ENCODE peak calls at places on chromosomes 13 and 19, in nine cellular contexts. One of them, this sample, is unnamed.

GRCh38 chr13:39684531-39685137 is 29.2 kb downstream of the COG6 start:
- DNase-seq in mammary epithelial cell: peak; percentile 16
- DNase-seq in pancreas: no peak
- DNase-seq in heart right ventricle: no peak
- DNase-seq in stimulated activated CD8-positive, alpha-beta memory T cell treated with anti-CD3 and anti-CD28 coated beads, Interleukin-7, amount 100 ng/mL, for 48 hours: no peak
- DNase-seq in fibroblast of the conjunctiva: peak; percentile 40
- DNase-seq in CD4-positive, alpha-beta memory T cell: peak; percentile 26
- DNase-seq in activated CD8-positive, alpha-beta T cell treated with anti-CD3 and anti-CD28 coated beads for 36 hours: no peak
- DNase-seq in psoas muscle: no peak
- DNase-seq in this sample: no peak

GRCh38 chr13:52463526-52463925 is 8.2 kb downstream of the CKAP2 start:
- DNase-seq in fibroblast of the conjunctiva: no peak
- DNase-seq in heart right ventricle: no peak
- DNase-seq in CD4-positive, alpha-beta memory T cell: no peak
- DNase-seq in psoas muscle: no peak
- DNase-seq in activated CD8-positive, alpha-beta T cell treated with anti-CD3 and anti-CD28 coated beads for 36 hours: no peak
- DNase-seq in stimulated activated CD8-positive, alpha-beta memory T cell treated with anti-CD3 and anti-CD28 coated beads, Interleukin-7, amount 100 ng/mL, for 48 hours: no peak
- DNase-seq in pancreas: no peak
- DNase-seq in mammary epithelial cell: no peak
- DNase-seq in this sample: no peak

GRCh38 chr13:71602327-71602726 is 264.7 kb downstream of the DACH1 start:
- DNase-seq in stimulated activated CD8-positive, alpha-beta memory T cell treated with anti-CD3 and anti-CD28 coated beads, Interleukin-7, amount 100 ng/mL, for 48 hours: no peak
- DNase-seq in mammary epithelial cell: no peak
- DNase-seq in pancreas: no peak
- DNase-seq in CD4-positive, alpha-beta memory T cell: no peak
- DNase-seq in fibroblast of the conjunctiva: no peak
- DNase-seq in heart right ventricle: no peak
- DNase-seq in activated CD8-positive, alpha-beta T cell treated with anti-CD3 and anti-CD28 coated beads for 36 hours: no peak
- DNase-seq in psoas muscle: no peak
- DNase-seq in this sample: no peak

GRCh38 chr19:18389736-18390074 is 3.7 kb downstream of the GDF15 start:
- DNase-seq in stimulated activated CD8-positive, alpha-beta memory T cell treated with anti-CD3 and anti-CD28 coated beads, Interleukin-7, amount 100 ng/mL, for 48 hours: no peak
- DNase-seq in pancreas: no peak
- DNase-seq in activated CD8-positive, alpha-beta T cell treated with anti-CD3 and anti-CD28 coated beads for 36 hours: no peak
- DNase-seq in psoas muscle: no peak
- DNase-seq in fibroblast of the conjunctiva: no peak
- DNase-seq in CD4-positive, alpha-beta memory T cell: no peak
- DNase-seq in mammary epithelial cell: no peak
- DNase-seq in heart right ventricle: no peak
- DNase-seq in this sample: no peak

GRCh38 chr13:97521726-97522125 is 87.8 kb downstream of the RAP2A start:
- DNase-seq in activated CD8-positive, alpha-beta T cell treated with anti-CD3 and anti-CD28 coated beads for 36 hours: no peak
- DNase-seq in psoas muscle: no peak
- DNase-seq in heart right ventricle: no peak
- DNase-seq in mammary epithelial cell: no peak
- DNase-seq in pancreas: no peak
- DNase-seq in stimulated activated CD8-positive, alpha-beta memory T cell treated with anti-CD3 and anti-CD28 coated beads, Interleukin-7, amount 100 ng/mL, for 48 hours: no peak
- DNase-seq in fibroblast of the conjunctiva: no peak
- DNase-seq in CD4-positive, alpha-beta memory T cell: no peak
- DNase-seq in this sample: no peak

GRCh38 chr19:41958367-41959055 is 610 bp downstream of the RABAC1 start:
- DNase-seq in psoas muscle: peak; percentile 80
- DNase-seq in fibroblast of the conjunctiva: peak; percentile 26
- DNase-seq in pancreas: peak; percentile 88
- DNase-seq in CD4-positive, alpha-beta memory T cell: peak; percentile 72
- DNase-seq in mammary epithelial cell: peak; percentile 73
- DNase-seq in activated CD8-positive, alpha-beta T cell treated with anti-CD3 and anti-CD28 coated beads for 36 hours: peak; percentile 91
- DNase-seq in stimulated activated CD8-positive, alpha-beta memory T cell treated with anti-CD3 and anti-CD28 coated beads, Interleukin-7, amount 100 ng/mL, for 48 hours: peak; percentile 55
- DNase-seq in heart right ventricle: peak; percentile 86
- DNase-seq in this sample: peak; percentile 86

GRCh38 chr19:45250832-45251451 is at the start of gene MARK4:
- DNase-seq in heart right ventricle: peak; percentile 64
- DNase-seq in mammary epithelial cell: peak; percentile 61
- DNase-seq in activated CD8-positive, alpha-beta T cell treated with anti-CD3 and anti-CD28 coated beads for 36 hours: peak; percentile 50
- DNase-seq in fibroblast of the conjunctiva: no peak
- DNase-seq in CD4-positive, alpha-beta memory T cell: peak; percentile 50
- DNase-seq in stimulated activated CD8-positive, alpha-beta memory T cell treated with anti-CD3 and anti-CD28 coated beads, Interleukin-7, amount 100 ng/mL, for 48 hours: peak; percentile 21
- DNase-seq in pancreas: peak; percentile 49
- DNase-seq in psoas muscle: peak; percentile 64
- DNase-seq in this sample: peak; percentile 75

GRCh38 chr19:39237200-39238184 is 7.3 kb downstream of the IFNL3 start:
- DNase-seq in heart right ventricle: no peak
- DNase-seq in stimulated activated CD8-positive, alpha-beta memory T cell treated with anti-CD3 and anti-CD28 coated beads, Interleukin-7, amount 100 ng/mL, for 48 hours: no peak
- DNase-seq in activated CD8-positive, alpha-beta T cell treated with anti-CD3 and anti-CD28 coated beads for 36 hours: peak; percentile 65
- DNase-seq in pancreas: peak; percentile 91
- DNase-seq in CD4-positive, alpha-beta memory T cell: no peak
- DNase-seq in psoas muscle: no peak
- DNase-seq in fibroblast of the conjunctiva: no peak
- DNase-seq in mammary epithelial cell: peak; percentile 15
- DNase-seq in this sample: no peak

GRCh38 chr19:371501-372160 is 27.0 kb upstream of the MIER2 start:
- DNase-seq in heart right ventricle: no peak
- DNase-seq in pancreas: no peak
- DNase-seq in mammary epithelial cell: no peak
- DNase-seq in CD4-positive, alpha-beta memory T cell: no peak
- DNase-seq in fibroblast of the conjunctiva: no peak
- DNase-seq in stimulated activated CD8-positive, alpha-beta memory T cell treated with anti-CD3 and anti-CD28 coated beads, Interleukin-7, amount 100 ng/mL, for 48 hours: no peak
- DNase-seq in psoas muscle: no peak
- DNase-seq in activated CD8-positive, alpha-beta T cell treated with anti-CD3 and anti-CD28 coated beads for 36 hours: no peak
- DNase-seq in this sample: no peak

GRCh38 chr19:51200071-51200470 is 24.8 kb upstream of the CD33 start:
- DNase-seq in pancreas: no peak
- DNase-seq in heart right ventricle: no peak
- DNase-seq in stimulated activated CD8-positive, alpha-beta memory T cell treated with anti-CD3 and anti-CD28 coated beads, Interleukin-7, amount 100 ng/mL, for 48 hours: no peak
- DNase-seq in activated CD8-positive, alpha-beta T cell treated with anti-CD3 and anti-CD28 coated beads for 36 hours: no peak
- DNase-seq in mammary epithelial cell: no peak
- DNase-seq in CD4-positive, alpha-beta memory T cell: no peak
- DNase-seq in psoas muscle: no peak
- DNase-seq in fibroblast of the conjunctiva: no peak
- DNase-seq in this sample: no peak

GRCh38 chr19:15631817-15632216 is 8.9 kb upstream of the CYP4F3 start:
- DNase-seq in pancreas: no peak
- DNase-seq in psoas muscle: no peak
- DNase-seq in stimulated activated CD8-positive, alpha-beta memory T cell treated with anti-CD3 and anti-CD28 coated beads, Interleukin-7, amount 100 ng/mL, for 48 hours: no peak
- DNase-seq in heart right ventricle: no peak
- DNase-seq in activated CD8-positive, alpha-beta T cell treated with anti-CD3 and anti-CD28 coated beads for 36 hours: peak; percentile 9
- DNase-seq in fibroblast of the conjunctiva: no peak
- DNase-seq in mammary epithelial cell: no peak
- DNase-seq in CD4-positive, alpha-beta memory T cell: peak; percentile 11
- DNase-seq in this sample: no peak

GRCh38 chr19:47421244-47421786 is 2.0 kb upstream of the MEIS3 start:
- DNase-seq in psoas muscle: no peak
- DNase-seq in fibroblast of the conjunctiva: no peak
- DNase-seq in stimulated activated CD8-positive, alpha-beta memory T cell treated with anti-CD3 and anti-CD28 coated beads, Interleukin-7, amount 100 ng/mL, for 48 hours: no peak
- DNase-seq in heart right ventricle: no peak
- DNase-seq in mammary epithelial cell: no peak
- DNase-seq in activated CD8-positive, alpha-beta T cell treated with anti-CD3 and anti-CD28 coated beads for 36 hours: no peak
- DNase-seq in CD4-positive, alpha-beta memory T cell: no peak
- DNase-seq in pancreas: no peak
- DNase-seq in this sample: no peak

GRCh38 chr19:869245-870177 is 10.0 kb downstream of the CFD start:
- DNase-seq in stimulated activated CD8-positive, alpha-beta memory T cell treated with anti-CD3 and anti-CD28 coated beads, Interleukin-7, amount 100 ng/mL, for 48 hours: no peak
- DNase-seq in fibroblast of the conjunctiva: peak; percentile 91
- DNase-seq in CD4-positive, alpha-beta memory T cell: no peak
- DNase-seq in psoas muscle: peak; percentile 81
- DNase-seq in mammary epithelial cell: peak; percentile 51
- DNase-seq in heart right ventricle: peak; percentile 51
- DNase-seq in pancreas: no peak
- DNase-seq in activated CD8-positive, alpha-beta T cell treated with anti-CD3 and anti-CD28 coated beads for 36 hours: no peak
- DNase-seq in this sample: peak; percentile 87

GRCh38 chr19:3119782-3120380 is 16.0 kb upstream of the GNA15 start:
- DNase-seq in mammary epithelial cell: no peak
- DNase-seq in activated CD8-positive, alpha-beta T cell treated with anti-CD3 and anti-CD28 coated beads for 36 hours: no peak
- DNase-seq in heart right ventricle: no peak
- DNase-seq in psoas muscle: no peak
- DNase-seq in fibroblast of the conjunctiva: no peak
- DNase-seq in stimulated activated CD8-positive, alpha-beta memory T cell treated with anti-CD3 and anti-CD28 coated beads, Interleukin-7, amount 100 ng/mL, for 48 hours: no peak
- DNase-seq in pancreas: no peak
- DNase-seq in CD4-positive, alpha-beta memory T cell: no peak
- DNase-seq in this sample: no peak

GRCh38 chr19:10643166-10643967 is 10.8 kb upstream of the ILF3 start:
- DNase-seq in activated CD8-positive, alpha-beta T cell treated with anti-CD3 and anti-CD28 coated beads for 36 hours: peak; percentile 66
- DNase-seq in pancreas: no peak
- DNase-seq in stimulated activated CD8-positive, alpha-beta memory T cell treated with anti-CD3 and anti-CD28 coated beads, Interleukin-7, amount 100 ng/mL, for 48 hours: no peak
- DNase-seq in CD4-positive, alpha-beta memory T cell: no peak
- DNase-seq in mammary epithelial cell: no peak
- DNase-seq in heart right ventricle: no peak
- DNase-seq in psoas muscle: no peak
- DNase-seq in fibroblast of the conjunctiva: no peak
- DNase-seq in this sample: no peak

GRCh38 chr19:54594737-54595136 is 1.3 kb downstream of the LILRA1 start:
- DNase-seq in heart right ventricle: no peak
- DNase-seq in CD4-positive, alpha-beta memory T cell: no peak
- DNase-seq in mammary epithelial cell: no peak
- DNase-seq in activated CD8-positive, alpha-beta T cell treated with anti-CD3 and anti-CD28 coated beads for 36 hours: no peak
- DNase-seq in psoas muscle: no peak
- DNase-seq in pancreas: no peak
- DNase-seq in fibroblast of the conjunctiva: no peak
- DNase-seq in stimulated activated CD8-positive, alpha-beta memory T cell treated with anti-CD3 and anti-CD28 coated beads, Interleukin-7, amount 100 ng/mL, for 48 hours: no peak
- DNase-seq in this sample: no peak

GRCh38 chr19:10007811-10008211 is 2.5 kb downstream of the COL5A3 start:
- DNase-seq in activated CD8-positive, alpha-beta T cell treated with anti-CD3 and anti-CD28 coated beads for 36 hours: no peak
- DNase-seq in pancreas: no peak
- DNase-seq in CD4-positive, alpha-beta memory T cell: no peak
- DNase-seq in stimulated activated CD8-positive, alpha-beta memory T cell treated with anti-CD3 and anti-CD28 coated beads, Interleukin-7, amount 100 ng/mL, for 48 hours: no peak
- DNase-seq in mammary epithelial cell: no peak
- DNase-seq in heart right ventricle: peak; percentile 55
- DNase-seq in fibroblast of the conjunctiva: no peak
- DNase-seq in psoas muscle: peak; percentile 43
- DNase-seq in this sample: no peak

GRCh38 chr19:33388817-33389573 is 15.5 kb downstream of the CEBPG start:
- DNase-seq in activated CD8-positive, alpha-beta T cell treated with anti-CD3 and anti-CD28 coated beads for 36 hours: no peak
- DNase-seq in psoas muscle: peak; percentile 71
- DNase-seq in CD4-positive, alpha-beta memory T cell: no peak
- DNase-seq in heart right ventricle: peak; percentile 58
- DNase-seq in mammary epithelial cell: no peak
- DNase-seq in pancreas: peak; percentile 10
- DNase-seq in stimulated activated CD8-positive, alpha-beta memory T cell treated with anti-CD3 and anti-CD28 coated beads, Interleukin-7, amount 100 ng/mL, for 48 hours: no peak
- DNase-seq in fibroblast of the conjunctiva: no peak
- DNase-seq in this sample: no peak

GRCh38 chr13:99916366-99917103 is 55.0 kb downstream of the ZIC5 start:
- DNase-seq in CD4-positive, alpha-beta memory T cell: peak; percentile 49
- DNase-seq in psoas muscle: no peak
- DNase-seq in stimulated activated CD8-positive, alpha-beta memory T cell treated with anti-CD3 and anti-CD28 coated beads, Interleukin-7, amount 100 ng/mL, for 48 hours: no peak
- DNase-seq in heart right ventricle: no peak
- DNase-seq in pancreas: peak; percentile 49
- DNase-seq in activated CD8-positive, alpha-beta T cell treated with anti-CD3 and anti-CD28 coated beads for 36 hours: peak; percentile 16
- DNase-seq in mammary epithelial cell: peak; percentile 66
- DNase-seq in fibroblast of the conjunctiva: peak; percentile 63
- DNase-seq in this sample: no peak

GRCh38 chr19:46481187-46481586 is 9.8 kb upstream of the PNMA8A start:
- DNase-seq in fibroblast of the conjunctiva: no peak
- DNase-seq in activated CD8-positive, alpha-beta T cell treated with anti-CD3 and anti-CD28 coated beads for 36 hours: no peak
- DNase-seq in mammary epithelial cell: no peak
- DNase-seq in heart right ventricle: no peak
- DNase-seq in pancreas: no peak
- DNase-seq in CD4-positive, alpha-beta memory T cell: no peak
- DNase-seq in stimulated activated CD8-positive, alpha-beta memory T cell treated with anti-CD3 and anti-CD28 coated beads, Interleukin-7, amount 100 ng/mL, for 48 hours: no peak
- DNase-seq in psoas muscle: no peak
- DNase-seq in this sample: no peak

GRCh38 chr13:42970824-42971669 is 21.0 kb downstream of the EPSTI1 start:
- DNase-seq in activated CD8-positive, alpha-beta T cell treated with anti-CD3 and anti-CD28 coated beads for 36 hours: peak; percentile 73
- DNase-seq in heart right ventricle: no peak
- DNase-seq in CD4-positive, alpha-beta memory T cell: peak; percentile 50
- DNase-seq in mammary epithelial cell: peak; percentile 35
- DNase-seq in fibroblast of the conjunctiva: no peak
- DNase-seq in stimulated activated CD8-positive, alpha-beta memory T cell treated with anti-CD3 and anti-CD28 coated beads, Interleukin-7, amount 100 ng/mL, for 48 hours: no peak
- DNase-seq in pancreas: no peak
- DNase-seq in psoas muscle: no peak
- DNase-seq in this sample: no peak

GRCh38 chr13:29428310-29428991 is 167.0 kb downstream of the SLC7A1 start:
- DNase-seq in psoas muscle: no peak
- DNase-seq in fibroblast of the conjunctiva: no peak
- DNase-seq in heart right ventricle: peak; percentile 53
- DNase-seq in mammary epithelial cell: peak; percentile 58
- DNase-seq in CD4-positive, alpha-beta memory T cell: no peak
- DNase-seq in activated CD8-positive, alpha-beta T cell treated with anti-CD3 and anti-CD28 coated beads for 36 hours: no peak
- DNase-seq in stimulated activated CD8-positive, alpha-beta memory T cell treated with anti-CD3 and anti-CD28 coated beads, Interleukin-7, amount 100 ng/mL, for 48 hours: no peak
- DNase-seq in pancreas: peak; percentile 13
- DNase-seq in this sample: peak; percentile 36

GRCh38 chr19:32287811-32288227 is 57.6 kb upstream of the ZNF507 start:
- DNase-seq in pancreas: peak; percentile 30
- DNase-seq in CD4-positive, alpha-beta memory T cell: no peak
- DNase-seq in fibroblast of the conjunctiva: peak; percentile 66
- DNase-seq in mammary epithelial cell: peak; percentile 29
- DNase-seq in activated CD8-positive, alpha-beta T cell treated with anti-CD3 and anti-CD28 coated beads for 36 hours: peak; percentile 53
- DNase-seq in stimulated activated CD8-positive, alpha-beta memory T cell treated with anti-CD3 and anti-CD28 coated beads, Interleukin-7, amount 100 ng/mL, for 48 hours: no peak
- DNase-seq in psoas muscle: peak; percentile 67
- DNase-seq in heart right ventricle: peak; percentile 74
- DNase-seq in this sample: peak; percentile 37

GRCh38 chr19:45782162-45782623 is at the start of gene DMPK:
- DNase-seq in heart right ventricle: peak; percentile 76
- DNase-seq in CD4-positive, alpha-beta memory T cell: no peak
- DNase-seq in stimulated activated CD8-positive, alpha-beta memory T cell treated with anti-CD3 and anti-CD28 coated beads, Interleukin-7, amount 100 ng/mL, for 48 hours: no peak
- DNase-seq in pancreas: peak; percentile 54
- DNase-seq in mammary epithelial cell: peak; percentile 37
- DNase-seq in psoas muscle: peak; percentile 74
- DNase-seq in activated CD8-positive, alpha-beta T cell treated with anti-CD3 and anti-CD28 coated beads for 36 hours: no peak
- DNase-seq in fibroblast of the conjunctiva: no peak
- DNase-seq in this sample: peak; percentile 48

GRCh38 chr19:53808710-53809125 is 15.4 kb downstream of the NLRP12 start:
- DNase-seq in stimulated activated CD8-positive, alpha-beta memory T cell treated with anti-CD3 and anti-CD28 coated beads, Interleukin-7, amount 100 ng/mL, for 48 hours: no peak
- DNase-seq in CD4-positive, alpha-beta memory T cell: no peak
- DNase-seq in mammary epithelial cell: peak; percentile 29
- DNase-seq in activated CD8-positive, alpha-beta T cell treated with anti-CD3 and anti-CD28 coated beads for 36 hours: no peak
- DNase-seq in heart right ventricle: no peak
- DNase-seq in pancreas: no peak
- DNase-seq in fibroblast of the conjunctiva: peak; percentile 20
- DNase-seq in psoas muscle: no peak
- DNase-seq in this sample: no peak

GRCh38 chr19:7701654-7702457 is at the start of gene FCER2:
- DNase-seq in fibroblast of the conjunctiva: no peak
- DNase-seq in CD4-positive, alpha-beta memory T cell: no peak
- DNase-seq in mammary epithelial cell: no peak
- DNase-seq in heart right ventricle: no peak
- DNase-seq in pancreas: no peak
- DNase-seq in stimulated activated CD8-positive, alpha-beta memory T cell treated with anti-CD3 and anti-CD28 coated beads, Interleukin-7, amount 100 ng/mL, for 48 hours: no peak
- DNase-seq in psoas muscle: no peak
- DNase-seq in activated CD8-positive, alpha-beta T cell treated with anti-CD3 and anti-CD28 coated beads for 36 hours: no peak
- DNase-seq in this sample: no peak

GRCh38 chr13:102571075-102571474 is 25.7 kb upstream of the TPP2 start:
- DNase-seq in activated CD8-positive, alpha-beta T cell treated with anti-CD3 and anti-CD28 coated beads for 36 hours: no peak
- DNase-seq in stimulated activated CD8-positive, alpha-beta memory T cell treated with anti-CD3 and anti-CD28 coated beads, Interleukin-7, amount 100 ng/mL, for 48 hours: no peak
- DNase-seq in fibroblast of the conjunctiva: no peak
- DNase-seq in mammary epithelial cell: no peak
- DNase-seq in heart right ventricle: no peak
- DNase-seq in pancreas: no peak
- DNase-seq in psoas muscle: no peak
- DNase-seq in CD4-positive, alpha-beta memory T cell: no peak
- DNase-seq in this sample: no peak

GRCh38 chr19:2266183-2266993 is 10.2 kb upstream of the JSRP1 start:
- DNase-seq in mammary epithelial cell: peak; percentile 67
- DNase-seq in fibroblast of the conjunctiva: peak; percentile 55
- DNase-seq in activated CD8-positive, alpha-beta T cell treated with anti-CD3 and anti-CD28 coated beads for 36 hours: peak; percentile 71
- DNase-seq in CD4-positive, alpha-beta memory T cell: no peak
- DNase-seq in psoas muscle: peak; percentile 86
- DNase-seq in heart right ventricle: peak; percentile 86
- DNase-seq in stimulated activated CD8-positive, alpha-beta memory T cell treated with anti-CD3 and anti-CD28 coated beads, Interleukin-7, amount 100 ng/mL, for 48 hours: no peak
- DNase-seq in pancreas: peak; percentile 64
- DNase-seq in this sample: peak; percentile 81

GRCh38 chr19:48925240-48925843 is 8.2 kb upstream of the DHDH start:
- DNase-seq in psoas muscle: no peak
- DNase-seq in CD4-positive, alpha-beta memory T cell: no peak
- DNase-seq in heart right ventricle: no peak
- DNase-seq in fibroblast of the conjunctiva: peak; percentile 29
- DNase-seq in activated CD8-positive, alpha-beta T cell treated with anti-CD3 and anti-CD28 coated beads for 36 hours: peak; percentile 39
- DNase-seq in stimulated activated CD8-positive, alpha-beta memory T cell treated with anti-CD3 and anti-CD28 coated beads, Interleukin-7, amount 100 ng/mL, for 48 hours: no peak
- DNase-seq in mammary epithelial cell: peak; percentile 96
- DNase-seq in pancreas: no peak
- DNase-seq in this sample: no peak

GRCh38 chr19:3034845-3035541 is 5.9 kb upstream of the TLE2 start:
- DNase-seq in psoas muscle: peak; percentile 37
- DNase-seq in stimulated activated CD8-positive, alpha-beta memory T cell treated with anti-CD3 and anti-CD28 coated beads, Interleukin-7, amount 100 ng/mL, for 48 hours: no peak
- DNase-seq in heart right ventricle: peak; percentile 38
- DNase-seq in pancreas: no peak
- DNase-seq in fibroblast of the conjunctiva: no peak
- DNase-seq in CD4-positive, alpha-beta memory T cell: no peak
- DNase-seq in activated CD8-positive, alpha-beta T cell treated with anti-CD3 and anti-CD28 coated beads for 36 hours: peak; percentile 65
- DNase-seq in mammary epithelial cell: peak; percentile 56
- DNase-seq in this sample: peak; percentile 66

GRCh38 chr19:50427997-50428425 is 4.7 kb upstream of the MYBPC2 start:
- DNase-seq in fibroblast of the conjunctiva: peak; percentile 30
- DNase-seq in CD4-positive, alpha-beta memory T cell: peak; percentile 32
- DNase-seq in mammary epithelial cell: no peak
- DNase-seq in heart right ventricle: peak; percentile 85
- DNase-seq in psoas muscle: peak; percentile 86
- DNase-seq in stimulated activated CD8-positive, alpha-beta memory T cell treated with anti-CD3 and anti-CD28 coated beads, Interleukin-7, amount 100 ng/mL, for 48 hours: no peak
- DNase-seq in pancreas: peak; percentile 64
- DNase-seq in activated CD8-positive, alpha-beta T cell treated with anti-CD3 and anti-CD28 coated beads for 36 hours: no peak
- DNase-seq in this sample: peak; percentile 77

This sample was measured in ovary.